ENCODE peak calls at places on chromosomes 3 and 15, in eight cellular contexts. One of them, this sample, is unnamed.
A peak's percentile ranks its signal among the peaks of the same experiment; 100 is the strongest.

GRCh38 chr15:41817327-41817726 is 10.6 kb upstream of the JMJD7 start:
- DNase-seq in HT-29: no peak
- DNase-seq in stimulated activated CD8-positive, alpha-beta memory T cell treated with anti-CD3 and anti-CD28 coated beads, Interleukin-15, amount 100 ng/mL, for 4 hours: no peak
- DNase-seq in kidney glomerular epithelial cell: no peak
- DNase-seq in AG08395: no peak
- DNase-seq in amniotic stem cell: no peak
- DNase-seq in GM13976: no peak
- DNase-seq in NCI-H1105: no peak
- DNase-seq in this sample: no peak

GRCh38 chr15:73630030-73630429 is 3.2 kb downstream of the NPTN start:
- DNase-seq in HT-29: no peak
- DNase-seq in stimulated activated CD8-positive, alpha-beta memory T cell treated with anti-CD3 and anti-CD28 coated beads, Interleukin-15, amount 100 ng/mL, for 4 hours: no peak
- DNase-seq in kidney glomerular epithelial cell: no peak
- DNase-seq in AG08395: no peak
- DNase-seq in amniotic stem cell: no peak
- DNase-seq in GM13976: no peak
- DNase-seq in NCI-H1105: no peak
- DNase-seq in this sample: peak; percentile 31

GRCh38 chr3:101171797-101172196 is 148.6 kb downstream of the IMPG2 start:
- DNase-seq in HT-29: no peak
- DNase-seq in stimulated activated CD8-positive, alpha-beta memory T cell treated with anti-CD3 and anti-CD28 coated beads, Interleukin-15, amount 100 ng/mL, for 4 hours: no peak
- DNase-seq in kidney glomerular epithelial cell: no peak
- DNase-seq in AG08395: no peak
- DNase-seq in amniotic stem cell: no peak
- DNase-seq in GM13976: no peak
- DNase-seq in NCI-H1105: no peak
- DNase-seq in this sample: no peak

GRCh38 chr15:98241032-98241554 is 280.6 kb downstream of the ARRDC4 start:
- DNase-seq in HT-29: peak; percentile 22
- DNase-seq in stimulated activated CD8-positive, alpha-beta memory T cell treated with anti-CD3 and anti-CD28 coated beads, Interleukin-15, amount 100 ng/mL, for 4 hours: no peak
- DNase-seq in kidney glomerular epithelial cell: no peak
- DNase-seq in AG08395: no peak
- DNase-seq in amniotic stem cell: no peak
- DNase-seq in GM13976: no peak
- DNase-seq in NCI-H1105: no peak
- DNase-seq in this sample: peak; percentile 6

GRCh38 chr3:53318522-53318921 is 28.8 kb downstream of the DCP1A start:
- DNase-seq in HT-29: no peak
- DNase-seq in stimulated activated CD8-positive, alpha-beta memory T cell treated with anti-CD3 and anti-CD28 coated beads, Interleukin-15, amount 100 ng/mL, for 4 hours: no peak
- DNase-seq in kidney glomerular epithelial cell: no peak
- DNase-seq in AG08395: peak; percentile 73
- DNase-seq in amniotic stem cell: peak; percentile 6
- DNase-seq in GM13976: no peak
- DNase-seq in NCI-H1105: no peak
- DNase-seq in this sample: no peak

GRCh38 chr3:169432692-169433432 is 230.7 kb downstream of the MECOM start:
- DNase-seq in HT-29: peak; percentile 68
- DNase-seq in stimulated activated CD8-positive, alpha-beta memory T cell treated with anti-CD3 and anti-CD28 coated beads, Interleukin-15, amount 100 ng/mL, for 4 hours: no peak
- DNase-seq in kidney glomerular epithelial cell: no peak
- DNase-seq in AG08395: no peak
- DNase-seq in amniotic stem cell: no peak
- DNase-seq in GM13976: no peak
- DNase-seq in NCI-H1105: peak; percentile 28
- DNase-seq in this sample: no peak

GRCh38 chr15:67093146-67093874 is 27.9 kb downstream of the SMAD3 start:
- DNase-seq in HT-29: no peak
- DNase-seq in stimulated activated CD8-positive, alpha-beta memory T cell treated with anti-CD3 and anti-CD28 coated beads, Interleukin-15, amount 100 ng/mL, for 4 hours: no peak
- DNase-seq in kidney glomerular epithelial cell: no peak
- DNase-seq in AG08395: no peak
- DNase-seq in amniotic stem cell: no peak
- DNase-seq in GM13976: no peak
- DNase-seq in NCI-H1105: no peak
- DNase-seq in this sample: peak; percentile 99

GRCh38 chr3:192481638-192482037 is 245.7 kb downstream of the FGF12 start:
- DNase-seq in HT-29: no peak
- DNase-seq in stimulated activated CD8-positive, alpha-beta memory T cell treated with anti-CD3 and anti-CD28 coated beads, Interleukin-15, amount 100 ng/mL, for 4 hours: no peak
- DNase-seq in kidney glomerular epithelial cell: no peak
- DNase-seq in AG08395: no peak
- DNase-seq in amniotic stem cell: no peak
- DNase-seq in GM13976: no peak
- DNase-seq in NCI-H1105: no peak
- DNase-seq in this sample: peak; percentile 14

GRCh38 chr15:28112101-28112760 is 13.1 kb upstream of the OCA2 start:
- DNase-seq in HT-29: no peak
- DNase-seq in stimulated activated CD8-positive, alpha-beta memory T cell treated with anti-CD3 and anti-CD28 coated beads, Interleukin-15, amount 100 ng/mL, for 4 hours: no peak
- DNase-seq in kidney glomerular epithelial cell: no peak
- DNase-seq in AG08395: no peak
- DNase-seq in amniotic stem cell: no peak
- DNase-seq in GM13976: no peak
- DNase-seq in NCI-H1105: no peak
- DNase-seq in this sample: no peak

GRCh38 chr3:78176869-78177268 is 1137.0 kb downstream of the ROBO2 start:
- DNase-seq in HT-29: no peak
- DNase-seq in stimulated activated CD8-positive, alpha-beta memory T cell treated with anti-CD3 and anti-CD28 coated beads, Interleukin-15, amount 100 ng/mL, for 4 hours: no peak
- DNase-seq in kidney glomerular epithelial cell: no peak
- DNase-seq in AG08395: no peak
- DNase-seq in amniotic stem cell: no peak
- DNase-seq in GM13976: no peak
- DNase-seq in NCI-H1105: no peak
- DNase-seq in this sample: no peak

GRCh38 chr3:159619341-159619885 is 369.2 kb upstream of the IL12A start:
- DNase-seq in HT-29: no peak
- DNase-seq in stimulated activated CD8-positive, alpha-beta memory T cell treated with anti-CD3 and anti-CD28 coated beads, Interleukin-15, amount 100 ng/mL, for 4 hours: no peak
- DNase-seq in kidney glomerular epithelial cell: peak; percentile 32
- DNase-seq in AG08395: peak; percentile 68
- DNase-seq in amniotic stem cell: no peak
- DNase-seq in GM13976: no peak
- DNase-seq in NCI-H1105: no peak
- DNase-seq in this sample: no peak

GRCh38 chr3:160174621-160175020 is 50.6 kb upstream of the C3orf80 start:
- DNase-seq in HT-29: no peak
- DNase-seq in stimulated activated CD8-positive, alpha-beta memory T cell treated with anti-CD3 and anti-CD28 coated beads, Interleukin-15, amount 100 ng/mL, for 4 hours: no peak
- DNase-seq in kidney glomerular epithelial cell: no peak
- DNase-seq in AG08395: no peak
- DNase-seq in amniotic stem cell: no peak
- DNase-seq in GM13976: no peak
- DNase-seq in NCI-H1105: no peak
- DNase-seq in this sample: no peak

GRCh38 chr3:30980993-30981392 is 86.5 kb upstream of the GADL1 start:
- DNase-seq in HT-29: no peak
- DNase-seq in stimulated activated CD8-positive, alpha-beta memory T cell treated with anti-CD3 and anti-CD28 coated beads, Interleukin-15, amount 100 ng/mL, for 4 hours: no peak
- DNase-seq in kidney glomerular epithelial cell: no peak
- DNase-seq in AG08395: no peak
- DNase-seq in amniotic stem cell: no peak
- DNase-seq in GM13976: no peak
- DNase-seq in NCI-H1105: no peak
- DNase-seq in this sample: no peak

GRCh38 chr3:32510075-32510724 is 7.5 kb upstream of the CMTM6 start:
- DNase-seq in HT-29: peak; percentile 75
- DNase-seq in stimulated activated CD8-positive, alpha-beta memory T cell treated with anti-CD3 and anti-CD28 coated beads, Interleukin-15, amount 100 ng/mL, for 4 hours: peak; percentile 24
- DNase-seq in kidney glomerular epithelial cell: peak; percentile 61
- DNase-seq in AG08395: peak; percentile 83
- DNase-seq in amniotic stem cell: peak; percentile 65
- DNase-seq in GM13976: peak; percentile 75
- DNase-seq in NCI-H1105: peak; percentile 14
- DNase-seq in this sample: peak; percentile 76

GRCh38 chr15:85031086-85031943 is 49.7 kb downstream of the PDE8A start:
- DNase-seq in HT-29: no peak
- DNase-seq in stimulated activated CD8-positive, alpha-beta memory T cell treated with anti-CD3 and anti-CD28 coated beads, Interleukin-15, amount 100 ng/mL, for 4 hours: no peak
- DNase-seq in kidney glomerular epithelial cell: no peak
- DNase-seq in AG08395: no peak
- DNase-seq in amniotic stem cell: no peak
- DNase-seq in GM13976: no peak
- DNase-seq in NCI-H1105: no peak
- DNase-seq in this sample: no peak

GRCh38 chr15:88194162-88194561 is 62.4 kb downstream of the NTRK3 start:
- DNase-seq in HT-29: no peak
- DNase-seq in stimulated activated CD8-positive, alpha-beta memory T cell treated with anti-CD3 and anti-CD28 coated beads, Interleukin-15, amount 100 ng/mL, for 4 hours: no peak
- DNase-seq in kidney glomerular epithelial cell: no peak
- DNase-seq in AG08395: no peak
- DNase-seq in amniotic stem cell: no peak
- DNase-seq in GM13976: no peak
- DNase-seq in NCI-H1105: no peak
- DNase-seq in this sample: no peak

This sample was measured in NB4.